ENCODE peak calls at places on chromosome X, in nine cellular contexts. K is OCI-LY7; W is CD8-positive, alpha-beta T cell; D is fibroblast of pulmonary artery; V is right atrium auricular region; U is AG04450; X is tibial nerve; L is AG09319; H is astrocyte of the spinal cord. B is an unnamed sample.

GRCh38 chrX:49171752-49172279 is at the start of gene PLP2:
- DNase-seq in K (peak), W (peak), D (peak), V (no peak), U (no peak), X (no peak), L (no peak), H (peak), B (no peak)

GRCh38 chrX:112058766-112059165 is 23.8 kb downstream of the TRPC5 start:
- DNase-seq in K (no peak), W (no peak), D (no peak), V (no peak), U (no peak), X (no peak), L (no peak), H (no peak), B (no peak)

GRCh38 chrX:107571296-107571998 is 56.9 kb upstream of the PRPS1 start:
- DNase-seq in K (no peak), W (no peak), D (peak), V (no peak), U (peak), X (no peak), L (peak), H (peak), B (no peak)

GRCh38 chrX:79477691-79478090 is 110.6 kb upstream of the ITM2A start:
- DNase-seq in K (no peak), W (no peak), D (no peak), V (no peak), U (no peak), X (no peak), L (no peak), H (no peak), B (no peak)

GRCh38 chrX:118536687-118537461 is 41.3 kb downstream of the DOCK11 start:
- DNase-seq in K (peak), W (peak), D (peak), V (no peak), U (no peak), X (no peak), L (no peak), H (peak), B (no peak)

GRCh38 chrX:16199343-16199742 is 32.1 kb downstream of the MAGEB17 start:
- DNase-seq in K (no peak), W (no peak), D (no peak), V (no peak), U (no peak), X (no peak), L (no peak), H (no peak), B (no peak)

GRCh38 chrX:17564689-17565409 is 172.4 kb upstream of the SCML1 start:
- DNase-seq in K (no peak), W (no peak), D (no peak), V (no peak), U (no peak), X (no peak), L (peak), H (no peak), B (no peak)

GRCh38 chrX:110992611-110993010 is 103.4 kb upstream of the PAK3 start:
- DNase-seq in K (peak), W (peak), D (peak), V (no peak), U (no peak), X (no peak), L (peak), H (peak), B (peak)

GRCh38 chrX:64206556-64207162 is 1.2 kb upstream of the AMER1 start:
- DNase-seq in K (peak), W (no peak), D (peak), V (no peak), U (peak), X (no peak), L (no peak), H (no peak), B (no peak)

GRCh38 chrX:96407043-96407442 is 277.6 kb upstream of the DIAPH2 start:
- DNase-seq in K (no peak), W (no peak), D (peak), V (no peak), U (no peak), X (peak), L (peak), H (peak), B (no peak)

GRCh38 chrX:110173192-110174175 is 144.4 kb downstream of the AMMECR1 start:
- DNase-seq in K (no peak), W (no peak), D (no peak), V (no peak), U (no peak), X (no peak), L (no peak), H (no peak), B (no peak)

GRCh38 chrX:55450259-55450658 is 1.7 kb upstream of the MAGEH1 start:
- DNase-seq in K (no peak), W (no peak), D (peak), V (no peak), U (no peak), X (no peak), L (no peak), H (no peak), B (no peak)

GRCh38 chrX:2677764-2678163 is 13.3 kb upstream of the CD99 start:
- DNase-seq in K (no peak), W (no peak), D (peak), V (peak), U (peak), X (peak), L (peak), H (peak), B (no peak)

GRCh38 chrX:53716328-53717088 is 30.0 kb upstream of the HUWE1 start:
- DNase-seq in K (peak), W (peak), D (peak), V (no peak), U (no peak), X (no peak), L (no peak), H (peak), B (no peak)

GRCh38 chrX:78595901-78596502 is 63.1 kb downstream of the RTL3 start:
- DNase-seq in K (peak), W (no peak), D (peak), V (no peak), U (no peak), X (no peak), L (no peak), H (no peak), B (peak)

GRCh38 chrX:87528487-87528886 is 10.9 kb downstream of the KLHL4 start:
- DNase-seq in K (no peak), W (no peak), D (no peak), V (no peak), U (no peak), X (no peak), L (no peak), H (no peak), B (no peak)

GRCh38 chrX:70478521-70478920 is 33.9 kb downstream of the DLG3 start:
- DNase-seq in K (no peak), W (no peak), D (no peak), V (no peak), U (no peak), X (no peak), L (no peak), H (no peak), B (no peak)

GRCh38 chrX:111445485-111445884 is 33.5 kb upstream of the DCX start:
- DNase-seq in K (peak), W (no peak), D (peak), V (no peak), U (no peak), X (no peak), L (no peak), H (peak), B (no peak)

GRCh38 chrX:318739-319578 is at the start of gene GTPBP6:
- DNase-seq in K (peak), W (peak), D (peak), V (peak), U (peak), X (peak), L (peak), H (peak), B (peak)

GRCh38 chrX:57289089-57289488 is 2.6 kb downstream of the FAAH2 start:
- DNase-seq in K (no peak), W (no peak), D (no peak), V (no peak), U (no peak), X (no peak), L (no peak), H (no peak), B (no peak)

DNA sequence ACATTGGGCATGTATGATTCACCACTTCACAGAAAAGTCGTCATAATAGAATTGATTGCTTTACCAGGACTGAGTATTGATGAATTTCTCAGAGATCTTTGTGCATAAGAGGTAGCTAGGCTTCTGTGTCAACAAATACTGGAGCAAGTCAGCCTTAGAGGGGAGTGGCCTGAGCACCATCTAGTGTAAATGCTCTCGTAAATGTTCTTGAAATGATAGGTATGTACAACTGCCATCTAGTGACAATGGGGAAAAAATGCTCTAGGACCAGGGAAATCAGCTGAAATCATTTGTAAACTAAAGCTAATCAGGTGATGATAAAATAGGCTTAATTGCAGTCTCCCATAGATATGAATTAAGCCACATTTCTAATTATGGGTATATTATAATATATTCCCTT is 309.4 kb upstream of the FMR1 start:
- DNase-seq in K (peak), W (no peak), D (no peak), V (no peak), U (no peak), X (no peak), L (no peak), H (no peak), B (no peak)
- TF ChIP-seq CTCF in K (peak), W (no peak), D (no peak), V (no peak), U (no peak), X (no peak), L (no peak), H (no peak), B (no peak)

GRCh38 chrX:113389846-113390245 is 549.2 kb upstream of the AMOT start:
- DNase-seq in K (no peak), W (no peak), D (peak), V (no peak), U (no peak), X (no peak), L (no peak), H (no peak), B (no peak)

GRCh38 chrX:113391875-113392274 is 551.2 kb upstream of the AMOT start:
- DNase-seq in K (no peak), W (no peak), D (no peak), V (no peak), U (no peak), X (no peak), L (no peak), H (no peak), B (no peak)

GRCh38 chrX:113392355-113392754 is 551.7 kb upstream of the AMOT start:
- DNase-seq in K (no peak), W (no peak), D (no peak), V (no peak), U (no peak), X (no peak), L (no peak), H (no peak), B (no peak)

GRCh38 chrX:113384628-113385027 is 544.0 kb upstream of the AMOT start:
- DNase-seq in K (no peak), W (no peak), D (peak), V (no peak), U (no peak), X (no peak), L (peak), H (peak), B (no peak)

GRCh38 chrX:113390531-113390930 is 549.9 kb upstream of the AMOT start:
- DNase-seq in K (no peak), W (no peak), D (no peak), V (no peak), U (no peak), X (no peak), L (no peak), H (no peak), B (no peak)
- TF ChIP-seq CTCF in K (no peak), W (no peak), D (no peak), V (no peak), U (no peak), X (no peak), L (no peak), H (no peak), B (no peak)

DNA sequence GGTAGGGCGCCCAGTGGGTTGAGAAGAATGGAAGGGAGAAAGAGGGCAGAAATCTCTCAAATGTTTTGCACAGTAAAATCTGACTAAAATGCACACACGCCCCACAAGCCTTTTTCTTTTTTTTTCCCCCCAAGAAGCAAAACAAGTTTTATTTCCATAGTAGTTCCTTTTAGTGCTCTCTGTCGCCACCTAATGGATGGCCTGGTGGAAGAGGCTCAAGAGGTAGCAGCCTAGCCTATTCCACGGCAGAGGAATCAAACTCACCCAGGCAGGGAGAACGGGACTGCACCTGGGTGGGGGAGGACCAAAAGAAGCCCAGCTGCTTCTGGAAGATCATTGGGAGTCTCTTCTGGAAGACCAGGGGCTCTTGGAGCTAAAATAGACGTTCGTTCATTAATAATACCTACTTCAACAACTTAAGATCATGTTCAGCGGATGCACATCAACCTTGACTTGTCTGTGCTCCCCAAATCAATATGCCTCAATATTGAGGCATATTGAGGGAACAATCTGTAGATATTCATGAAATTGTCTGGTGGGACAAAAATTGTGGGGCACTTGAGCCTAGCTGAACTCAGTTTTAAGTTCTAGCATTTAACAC is 31.6 kb upstream of the IRAK1 start:
- DNase-seq in K (peak), W (peak), D (peak), V (peak), U (peak), X (peak), L (no peak), H (peak), B (peak)
- TF ChIP-seq CTCF in K (peak), W (peak), D (peak), V (peak), U (peak), X (peak), L (peak), H (peak), B (peak)

GRCh38 chrX:10633722-10634121 is 13.3 kb upstream of the MID1 start:
- DNase-seq in K (no peak), W (no peak), D (peak), V (no peak), U (peak), X (no peak), L (peak), H (peak), B (no peak)

GRCh38 chrX:10631416-10632145 is 11.2 kb upstream of the MID1 start:
- DNase-seq in K (no peak), W (no peak), D (no peak), V (no peak), U (no peak), X (no peak), L (no peak), H (no peak), B (no peak)

GRCh38 chrX:10636851-10637250 is 16.5 kb upstream of the MID1 start:
- DNase-seq in K (no peak), W (no peak), D (no peak), V (no peak), U (no peak), X (no peak), L (no peak), H (no peak), B (no peak)

GRCh38 chrX:10634681-10635161 is 14.3 kb upstream of the MID1 start:
- DNase-seq in K (no peak), W (no peak), D (peak), V (no peak), U (peak), X (no peak), L (no peak), H (peak), B (no peak)

DNA sequence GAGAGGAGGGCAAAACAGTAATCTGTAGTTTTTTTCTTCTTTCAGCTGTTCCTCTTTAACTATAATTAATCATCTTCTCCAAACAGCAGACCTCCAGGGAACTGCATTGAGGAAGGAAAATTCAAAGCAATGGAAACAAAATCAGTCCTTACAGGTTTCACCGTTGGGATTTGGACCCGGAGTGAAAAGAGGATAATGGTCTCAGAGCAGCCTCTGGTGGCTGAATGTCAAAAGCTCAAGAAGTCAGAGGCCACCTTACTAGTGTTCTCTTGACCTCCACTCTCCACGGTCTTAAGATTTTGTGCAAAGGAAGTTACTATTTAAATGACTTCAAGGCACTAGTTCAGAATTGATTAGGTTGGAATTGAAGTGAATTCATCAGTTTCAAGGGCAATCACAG is 16.0 kb upstream of the MID1 start:
- DNase-seq in K (no peak), W (no peak), D (peak), V (no peak), U (no peak), X (no peak), L (no peak), H (peak), B (no peak)
- TF ChIP-seq CTCF in K (peak), W (no peak), D (peak), V (peak), U (peak), X (peak), L (peak), H (peak), B (peak)

DNA sequence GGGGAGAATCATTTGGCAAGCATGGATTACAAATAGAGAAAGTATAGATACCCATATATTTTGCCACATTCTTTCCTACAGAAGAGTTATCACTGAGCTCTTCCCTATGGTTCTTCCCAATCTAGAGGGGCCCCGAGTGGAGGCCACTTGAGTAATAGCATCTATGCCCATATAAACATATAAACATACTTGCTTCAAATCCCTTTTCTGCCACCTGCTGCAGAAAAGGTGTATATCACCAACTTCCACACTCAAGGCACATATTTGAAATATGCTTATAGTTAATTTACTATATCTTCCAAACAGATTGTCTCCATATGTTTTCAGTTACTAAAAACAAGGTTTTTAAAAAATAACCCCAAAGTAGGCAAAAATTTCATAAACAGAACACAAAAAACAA is 642.8 kb upstream of the DIPK2B start:
- DNase-seq in K (no peak), W (no peak), D (peak), V (no peak), U (no peak), X (no peak), L (no peak), H (no peak), B (no peak)
- TF ChIP-seq CTCF in K (peak), W (peak), D (no peak), V (no peak), U (no peak), X (no peak), L (no peak), H (no peak), B (no peak)

GRCh38 chrX:152202886-152203285 is 64.5 kb upstream of the MAGEA10 start:
- DNase-seq in K (no peak), W (no peak), D (no peak), V (no peak), U (no peak), X (no peak), L (no peak), H (no peak), B (no peak)
- TF ChIP-seq CTCF in K (no peak), W (no peak), D (no peak), V (no peak), U (no peak), X (no peak), L (no peak), H (no peak), B (no peak)

GRCh38 chrX:35890699-35891098 is 28.8 kb upstream of the CFAP47 start:
- DNase-seq in K (peak), W (no peak), D (peak), V (no peak), U (no peak), X (no peak), L (no peak), H (peak), B (no peak)
- TF ChIP-seq CTCF in K (peak), W (no peak), D (peak), V (peak), U (peak), X (no peak), L (no peak), H (peak), B (peak)

DNA sequence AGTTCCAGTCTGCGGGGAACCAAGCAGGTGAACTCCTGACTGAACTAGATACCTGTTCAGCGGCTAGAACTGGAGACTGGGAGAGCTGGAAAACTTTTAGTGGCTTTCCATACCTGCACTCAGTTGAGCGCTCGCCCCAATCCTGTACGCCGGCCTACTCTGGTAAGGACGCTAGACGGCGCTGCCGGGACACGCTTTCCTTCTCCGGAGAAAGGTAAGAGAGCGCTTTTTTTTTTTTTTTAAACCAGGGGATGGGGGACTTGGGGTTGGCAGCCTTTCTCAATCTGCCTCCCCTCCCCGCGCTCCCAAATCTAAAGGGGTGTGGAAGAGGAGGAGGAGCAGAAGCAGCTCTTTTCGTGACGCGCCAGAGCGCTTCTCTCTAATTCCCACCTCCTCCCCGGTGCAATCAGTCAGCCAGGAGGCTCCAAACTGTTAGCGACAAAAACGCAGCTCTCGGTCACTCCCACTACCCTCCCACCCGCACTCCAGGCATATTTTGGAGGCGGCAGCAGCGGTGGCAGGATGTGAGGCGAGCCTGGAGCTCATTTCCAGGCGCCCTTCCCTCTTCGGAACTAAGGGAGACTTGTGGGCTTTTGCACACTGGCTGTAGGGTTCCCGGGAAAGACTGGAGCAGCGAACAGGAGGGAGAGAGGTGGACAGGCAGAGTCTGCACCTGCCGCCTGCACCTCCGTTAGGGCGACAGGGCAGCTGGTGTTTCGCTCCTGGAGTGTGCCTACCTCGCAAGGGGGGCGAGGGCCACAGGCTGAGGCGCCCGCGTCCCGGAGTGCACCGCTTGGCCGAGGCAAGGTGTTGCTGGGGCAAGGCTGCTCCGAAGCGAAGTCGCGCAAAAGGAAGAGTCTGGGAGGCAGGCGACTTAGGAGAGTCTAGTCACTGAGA is at the start of gene IL1RAPL2:
- DNase-seq in K (no peak), W (no peak), D (peak), V (no peak), U (no peak), X (no peak), L (no peak), H (peak), B (peak)
- TF ChIP-seq CTCF in K (no peak), W (no peak), D (peak), V (peak), U (peak), X (no peak), L (peak), H (peak), B (peak)

DNA sequence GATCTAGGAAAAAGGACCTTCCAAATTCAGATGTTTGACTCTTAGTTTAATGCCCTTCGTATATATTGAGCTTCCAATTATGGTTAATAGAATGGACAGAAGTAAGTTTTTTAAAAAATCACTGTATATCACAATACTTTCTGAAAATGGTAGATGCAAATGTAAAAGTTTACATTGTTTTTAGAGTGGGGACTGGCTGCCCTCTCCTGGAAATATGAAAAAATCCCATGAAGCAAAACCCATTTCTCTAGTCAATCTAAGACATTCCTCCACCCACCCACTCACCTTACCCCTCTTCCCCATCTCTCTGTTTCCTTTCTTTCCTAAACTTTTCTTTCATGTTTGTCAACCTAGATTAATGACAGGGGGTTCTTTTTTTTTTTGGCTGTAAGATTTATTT is 134.5 kb downstream of the ARHGAP6 start:
- DNase-seq in K (peak), W (no peak), D (peak), V (no peak), U (no peak), X (no peak), L (no peak), H (peak), B (no peak)
- TF ChIP-seq CTCF in K (peak), W (no peak), D (peak), V (peak), U (peak), X (peak), L (peak), H (no peak), B (peak)

B was measured in neural crest cell.